ENCODE peak calls at places on chromosomes 1 and 21, in five cellular contexts. I is HFFc6, L is germinal center, E is iPS-NIHi11, C is GM20000. A is an unnamed sample.

GRCh38 chr1:64516803-64517568 is 47.1 kb downstream of the CACHD1 start:
- DNase-seq in L (no peak), I (peak), E (no peak), C (no peak), A (no peak)

GRCh38 chr1:100710881-100711660 is 8.5 kb upstream of the VCAM1 start:
- DNase-seq in L (no peak), C (no peak), E (no peak), I (peak), A (no peak)

GRCh38 chr1:65911679-65912078 is 119.0 kb downstream of the PDE4B start:
- DNase-seq in E (no peak), L (no peak), C (no peak), I (no peak), A (no peak)

GRCh38 chr1:8764301-8764937 is 53.0 kb downstream of the RERE start:
- DNase-seq in I (no peak), L (no peak), C (peak), E (no peak), A (no peak)

GRCh38 chr1:211908453-211908852 is 77.9 kb upstream of the LPGAT1 start:
- DNase-seq in C (no peak), I (no peak), E (no peak), L (no peak), A (no peak)

GRCh38 chr21:29149771-29150425 is 19.5 kb downstream of the MAP3K7CL start:
- DNase-seq in C (no peak), E (no peak), I (peak), L (no peak), A (no peak)

GRCh38 chr1:77498918-77499317 is 183.5 kb downstream of the ZZZ3 start:
- DNase-seq in C (no peak), E (no peak), L (no peak), I (no peak), A (no peak)

GRCh38 chr1:15008783-15009709 is 144.5 kb upstream of the TMEM51 start:
- DNase-seq in I (no peak), C (no peak), L (no peak), E (no peak), A (no peak)

GRCh38 chr1:99956755-99957154 is 13.0 kb upstream of the SLC35A3 start:
- DNase-seq in C (no peak), I (peak), E (no peak), L (no peak), A (no peak)

GRCh38 chr1:76625887-76626286 is 241.4 kb upstream of the ST6GALNAC5 start:
- DNase-seq in L (no peak), E (no peak), I (no peak), C (no peak), A (no peak)

GRCh38 chr1:156045070-156045469 is 8.5 kb downstream of the UBQLN4 start:
- DNase-seq in I (no peak), E (no peak), C (no peak), L (no peak), A (no peak)

GRCh38 chr1:170675825-170676224 is 11.9 kb downstream of the PRRX1 start:
- DNase-seq in I (no peak), L (no peak), E (no peak), C (no peak), A (no peak)

GRCh38 chr1:152182942-152183341 is 23.9 kb upstream of the RPTN start:
- DNase-seq in E (no peak), L (no peak), C (no peak), I (peak), A (no peak)

GRCh38 chr1:39305555-39305954 is 101.1 kb downstream of the MACF1 start:
- DNase-seq in E (no peak), C (peak), I (no peak), L (no peak), A (no peak)

GRCh38 chr1:103525114-103525606 is 339 bp upstream of the RNPC3 start:
- DNase-seq in C (peak), E (peak), I (peak), L (peak), A (peak)

GRCh38 chr21:44695641-44696040 is 1.3 kb upstream of the KRTAP10-12 start:
- DNase-seq in L (no peak), I (no peak), E (no peak), C (no peak), A (no peak)

GRCh38 chr1:226586650-226587443 is 38.3 kb downstream of the STUM start:
- DNase-seq in I (no peak), L (no peak), E (no peak), C (no peak), A (no peak)

A was measured in memory B cell.